ENCODE peak calls at places on chromosome 4, in seven cellular contexts. One of them, this sample, is unnamed.

GRCh38 chr4:100314057-100314456 is 123.8 kb upstream of the DDIT4L start:
- DNase-seq in astrocyte of the spinal cord: no peak
- DNase-seq in AG04450: no peak
- DNase-seq in SK-MEL-5: no peak
- DNase-seq in fibroblast of lung: no peak
- DNase-seq in naive thymus-derived CD8-positive, alpha-beta T cell: no peak
- DNase-seq in GM06990: no peak
- DNase-seq in this sample: no peak

GRCh38 chr4:164847967-164848649 is 28.9 kb upstream of the APELA start:
- DNase-seq in fibroblast of lung: no peak
- DNase-seq in AG04450: no peak
- DNase-seq in naive thymus-derived CD8-positive, alpha-beta T cell: no peak
- DNase-seq in GM06990: no peak
- DNase-seq in astrocyte of the spinal cord: no peak
- DNase-seq in SK-MEL-5: no peak
- DNase-seq in this sample: no peak

GRCh38 chr4:8260656-8261111 is 8.9 kb upstream of the HTRA3 start:
- DNase-seq in naive thymus-derived CD8-positive, alpha-beta T cell: no peak
- DNase-seq in AG04450: peak
- DNase-seq in astrocyte of the spinal cord: peak
- DNase-seq in fibroblast of lung: peak
- DNase-seq in SK-MEL-5: no peak
- DNase-seq in GM06990: no peak
- DNase-seq in this sample: peak

GRCh38 chr4:173521474-173522159 is 8.4 kb downstream of the HAND2 start:
- DNase-seq in SK-MEL-5: no peak
- DNase-seq in naive thymus-derived CD8-positive, alpha-beta T cell: no peak
- DNase-seq in AG04450: no peak
- DNase-seq in astrocyte of the spinal cord: no peak
- DNase-seq in GM06990: no peak
- DNase-seq in fibroblast of lung: no peak
- DNase-seq in this sample: no peak

GRCh38 chr4:184899261-184900134 is 73.7 kb upstream of the ACSL1 start:
- DNase-seq in astrocyte of the spinal cord: no peak
- DNase-seq in fibroblast of lung: no peak
- DNase-seq in GM06990: no peak
- DNase-seq in SK-MEL-5: no peak
- DNase-seq in naive thymus-derived CD8-positive, alpha-beta T cell: no peak
- DNase-seq in AG04450: no peak
- DNase-seq in this sample: peak

GRCh38 chr4:1246111-1246881 is 2.6 kb downstream of the CTBP1 start:
- DNase-seq in SK-MEL-5: no peak
- DNase-seq in fibroblast of lung: no peak
- DNase-seq in naive thymus-derived CD8-positive, alpha-beta T cell: no peak
- DNase-seq in astrocyte of the spinal cord: no peak
- DNase-seq in AG04450: no peak
- DNase-seq in GM06990: peak
- DNase-seq in this sample: no peak

GRCh38 chr4:3075652-3075981 is 1.1 kb downstream of the HTT start:
- DNase-seq in AG04450: no peak
- DNase-seq in fibroblast of lung: no peak
- DNase-seq in naive thymus-derived CD8-positive, alpha-beta T cell: no peak
- DNase-seq in GM06990: no peak
- DNase-seq in SK-MEL-5: no peak
- DNase-seq in astrocyte of the spinal cord: no peak
- DNase-seq in this sample: no peak

GRCh38 chr4:80990851-80991250 is 39.7 kb upstream of the BMP3 start:
- DNase-seq in SK-MEL-5: no peak
- DNase-seq in naive thymus-derived CD8-positive, alpha-beta T cell: no peak
- DNase-seq in AG04450: no peak
- DNase-seq in fibroblast of lung: no peak
- DNase-seq in GM06990: no peak
- DNase-seq in astrocyte of the spinal cord: no peak
- DNase-seq in this sample: no peak

GRCh38 chr4:175850240-175850639 is 38.2 kb upstream of the GPM6A start:
- DNase-seq in naive thymus-derived CD8-positive, alpha-beta T cell: no peak
- DNase-seq in GM06990: no peak
- DNase-seq in SK-MEL-5: no peak
- DNase-seq in astrocyte of the spinal cord: no peak
- DNase-seq in fibroblast of lung: no peak
- DNase-seq in AG04450: no peak
- DNase-seq in this sample: no peak